ENCODE peak calls at places on chromosomes 7 and 10, in four cellular contexts. One of them, this sample, is unnamed.

GRCh38 chr7:25968205-25968993 is 183.6 kb upstream of the NFE2L3 start:
- DNase-seq in endothelial cell of umbilical vein: no peak
- DNase-seq in neural progenitor cell: no peak
- DNase-seq in mammary epithelial cell: no peak
- DNase-seq in this sample: no peak

GRCh38 chr7:87317691-87318245 is 27.7 kb upstream of the CROT start:
- DNase-seq in neural progenitor cell: no peak
- DNase-seq in endothelial cell of umbilical vein: no peak
- DNase-seq in mammary epithelial cell: peak; percentile 79
- DNase-seq in this sample: peak; percentile 21

GRCh38 chr10:3125527-3126170 is 46.9 kb downstream of the PITRM1 start:
- DNase-seq in endothelial cell of umbilical vein: no peak
- DNase-seq in mammary epithelial cell: no peak
- DNase-seq in neural progenitor cell: no peak
- DNase-seq in this sample: no peak

GRCh38 chr10:126199221-126199998 is 188.9 kb downstream of the ADAM12 start:
- DNase-seq in neural progenitor cell: no peak
- DNase-seq in endothelial cell of umbilical vein: no peak
- DNase-seq in mammary epithelial cell: no peak
- DNase-seq in this sample: no peak

GRCh38 chr7:139644191-139644590 is 120.7 kb downstream of the CLEC2L start:
- DNase-seq in mammary epithelial cell: no peak
- DNase-seq in neural progenitor cell: no peak
- DNase-seq in endothelial cell of umbilical vein: no peak
- DNase-seq in this sample: no peak

GRCh38 chr10:78829570-78829969 is 239.2 kb upstream of the ZMIZ1 start:
- DNase-seq in mammary epithelial cell: no peak
- DNase-seq in neural progenitor cell: no peak
- DNase-seq in endothelial cell of umbilical vein: no peak
- DNase-seq in this sample: no peak

GRCh38 chr10:88389456-88389855 is 193.7 kb downstream of the RNLS start:
- DNase-seq in endothelial cell of umbilical vein: peak; percentile 68
- DNase-seq in neural progenitor cell: peak; percentile 27
- DNase-seq in mammary epithelial cell: peak; percentile 30
- DNase-seq in this sample: no peak

GRCh38 chr7:49479936-49480544 is 293.4 kb upstream of the VWC2 start:
- DNase-seq in neural progenitor cell: no peak
- DNase-seq in mammary epithelial cell: no peak
- DNase-seq in endothelial cell of umbilical vein: no peak
- DNase-seq in this sample: no peak

GRCh38 chr10:78550716-78551115 is 517.1 kb downstream of the RPS24 start:
- DNase-seq in mammary epithelial cell: no peak
- DNase-seq in neural progenitor cell: no peak
- DNase-seq in endothelial cell of umbilical vein: no peak
- DNase-seq in this sample: no peak

GRCh38 chr7:152313879-152314604 is 121.8 kb downstream of the KMT2C start:
- DNase-seq in mammary epithelial cell: peak; percentile 81
- DNase-seq in neural progenitor cell: no peak
- DNase-seq in endothelial cell of umbilical vein: peak; percentile 96
- DNase-seq in this sample: peak; percentile 77

GRCh38 chr7:23449941-23450340 is 20.4 kb downstream of the IGF2BP3 start:
- DNase-seq in neural progenitor cell: no peak
- DNase-seq in mammary epithelial cell: no peak
- DNase-seq in endothelial cell of umbilical vein: no peak
- DNase-seq in this sample: no peak

GRCh38 chr10:36681751-36682633 is 443.4 kb upstream of the ANKRD30A start:
- DNase-seq in mammary epithelial cell: no peak
- DNase-seq in endothelial cell of umbilical vein: no peak
- DNase-seq in neural progenitor cell: no peak
- DNase-seq in this sample: no peak

GRCh38 chr10:48705407-48705938 is 20.8 kb downstream of the WDFY4 start:
- DNase-seq in neural progenitor cell: no peak
- DNase-seq in endothelial cell of umbilical vein: no peak
- DNase-seq in mammary epithelial cell: no peak
- DNase-seq in this sample: no peak

GRCh38 chr7:27185013-27185707 is at the start of gene HOXA11:
- DNase-seq in neural progenitor cell: no peak
- DNase-seq in mammary epithelial cell: no peak
- DNase-seq in endothelial cell of umbilical vein: peak; percentile 94
- DNase-seq in this sample: no peak

GRCh38 chr7:27182285-27182827 is 2.7 kb downstream of the HOXA11 start:
- DNase-seq in endothelial cell of umbilical vein: no peak
- DNase-seq in mammary epithelial cell: no peak
- DNase-seq in neural progenitor cell: no peak
- DNase-seq in this sample: no peak

GRCh38 chr7:27182861-27183681 is 2.0 kb downstream of the HOXA11 start:
- DNase-seq in neural progenitor cell: peak; percentile 79
- DNase-seq in mammary epithelial cell: no peak
- DNase-seq in endothelial cell of umbilical vein: peak; percentile 50
- DNase-seq in this sample: no peak

GRCh38 chr7:27184342-27185012 is 555 bp downstream of the HOXA11 start:
- DNase-seq in mammary epithelial cell: peak; percentile 21
- DNase-seq in neural progenitor cell: peak; percentile 48
- DNase-seq in endothelial cell of umbilical vein: peak; percentile 47
- DNase-seq in this sample: no peak

DNA sequence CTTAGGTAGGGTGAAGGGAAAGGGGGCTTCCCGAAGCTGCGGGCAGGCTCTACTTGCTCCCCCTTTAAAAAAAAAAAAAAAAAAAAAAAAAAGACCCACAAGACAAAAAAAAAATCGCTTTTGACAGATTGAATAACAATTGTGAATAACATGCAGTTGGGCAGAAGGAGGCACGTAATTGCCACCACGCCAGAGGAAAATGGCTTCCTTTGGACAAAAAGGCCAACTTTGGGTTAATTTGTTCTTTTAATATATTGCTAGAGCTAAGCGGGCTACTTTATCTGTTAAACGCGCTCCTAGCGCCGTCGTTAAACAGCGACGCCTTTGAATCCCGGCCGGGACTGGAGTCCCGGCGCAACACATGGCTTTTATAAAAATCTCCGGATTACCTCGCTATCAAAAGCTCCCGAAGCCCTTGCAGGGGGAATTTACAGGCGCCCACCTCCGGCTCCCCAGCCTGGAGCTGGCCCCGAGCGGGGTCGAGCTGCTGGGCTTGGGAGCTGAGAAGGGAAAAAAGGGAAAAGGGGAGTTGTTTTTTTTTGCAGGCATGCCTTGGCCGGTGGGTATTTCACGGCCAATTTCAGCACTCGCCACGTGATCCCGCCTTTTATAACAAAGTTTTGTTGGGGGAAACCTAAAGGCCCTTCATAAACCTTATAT is 1.2 kb downstream of the HOXA11 start:
- DNase-seq in mammary epithelial cell: no peak
- DNase-seq in neural progenitor cell: peak; percentile 57
- DNase-seq in endothelial cell of umbilical vein: peak; percentile 56
- DNase-seq in this sample: no peak
- TF ChIP-seq EZH2 in mammary epithelial cell: no peak
- TF ChIP-seq EZH2 in neural progenitor cell: peak; percentile 99
- TF ChIP-seq EZH2 in endothelial cell of umbilical vein: no peak
- TF ChIP-seq EZH2 in this sample: peak; percentile 62

GRCh38 chr7:136502162-136502561 is 366.3 kb upstream of the CHRM2 start:
- DNase-seq in mammary epithelial cell: no peak
- DNase-seq in neural progenitor cell: no peak
- DNase-seq in endothelial cell of umbilical vein: no peak
- DNase-seq in this sample: no peak

GRCh38 chr7:136496526-136496925 is 371.9 kb upstream of the CHRM2 start:
- DNase-seq in endothelial cell of umbilical vein: no peak
- DNase-seq in mammary epithelial cell: no peak
- DNase-seq in neural progenitor cell: peak; percentile 22
- DNase-seq in this sample: no peak

GRCh38 chr7:136501151-136501550 is 367.3 kb upstream of the CHRM2 start:
- DNase-seq in endothelial cell of umbilical vein: no peak
- DNase-seq in neural progenitor cell: no peak
- DNase-seq in mammary epithelial cell: no peak
- DNase-seq in this sample: no peak
- H3K4me2 ChIP-seq in endothelial cell of umbilical vein: no peak overlapping the region
- H3K4me2 ChIP-seq in neural progenitor cell: no peak overlapping the region
- H3K4me2 ChIP-seq in mammary epithelial cell: no peak overlapping the region
- H3K4me2 ChIP-seq in this sample: no peak overlapping the region

DNA sequence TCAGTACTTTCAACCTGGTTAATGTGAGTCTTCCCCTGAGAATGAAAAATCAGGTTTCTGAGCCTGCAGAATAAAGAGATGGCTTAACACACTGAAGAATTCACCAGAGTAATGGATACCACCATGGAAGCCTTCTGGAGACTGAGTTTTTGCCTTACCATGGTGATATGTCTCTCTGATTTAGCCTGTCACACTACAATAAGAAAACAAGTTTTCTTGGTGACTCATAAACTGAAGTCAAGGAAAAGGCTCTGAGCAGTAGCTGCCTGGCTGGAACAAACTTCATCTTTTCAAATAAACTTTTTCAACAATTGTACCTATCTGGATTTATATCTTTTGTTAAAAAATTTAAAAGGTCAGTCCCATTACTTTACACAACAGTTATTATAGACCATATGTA is 229.0 kb downstream of the PRPF18 start:
- DNase-seq in neural progenitor cell: no peak
- DNase-seq in mammary epithelial cell: peak; percentile 50
- DNase-seq in endothelial cell of umbilical vein: peak; percentile 77
- DNase-seq in this sample: no peak
- TF ChIP-seq EZH2 in neural progenitor cell: no peak
- TF ChIP-seq EZH2 in mammary epithelial cell: no peak
- TF ChIP-seq EZH2 in endothelial cell of umbilical vein: no peak
- TF ChIP-seq EZH2 in this sample: no peak

GRCh38 chr10:10871312-10871711 is 146.4 kb upstream of the CELF2 start:
- DNase-seq in mammary epithelial cell: no peak
- DNase-seq in endothelial cell of umbilical vein: no peak
- DNase-seq in neural progenitor cell: no peak
- DNase-seq in this sample: no peak
- H3K4me2 ChIP-seq in mammary epithelial cell: no peak overlapping the region
- H3K4me2 ChIP-seq in endothelial cell of umbilical vein: peak overlapping the region; percentile 63
- H3K4me2 ChIP-seq in neural progenitor cell: no peak overlapping the region
- H3K4me2 ChIP-seq in this sample: no peak overlapping the region

GRCh38 chr10:100481462-100482081 is 18.8 kb downstream of the WNT8B start:
- DNase-seq in endothelial cell of umbilical vein: peak; percentile 97
- DNase-seq in neural progenitor cell: peak; percentile 85
- DNase-seq in mammary epithelial cell: peak; percentile 82
- DNase-seq in this sample: peak; percentile 50

GRCh38 chr10:100482834-100483185 is 20.0 kb downstream of the WNT8B start:
- DNase-seq in endothelial cell of umbilical vein: no peak
- DNase-seq in mammary epithelial cell: no peak
- DNase-seq in neural progenitor cell: no peak
- DNase-seq in this sample: no peak

GRCh38 chr10:100483876-100484666 is 21.3 kb downstream of the WNT8B start:
- DNase-seq in mammary epithelial cell: no peak
- DNase-seq in endothelial cell of umbilical vein: no peak
- DNase-seq in neural progenitor cell: no peak
- DNase-seq in this sample: no peak

GRCh38 chr10:100480002-100480401 is 17.2 kb downstream of the WNT8B start:
- DNase-seq in endothelial cell of umbilical vein: no peak
- DNase-seq in neural progenitor cell: no peak
- DNase-seq in mammary epithelial cell: no peak
- DNase-seq in this sample: no peak

GRCh38 chr10:100482181-100482833 is 19.5 kb downstream of the WNT8B start:
- DNase-seq in neural progenitor cell: peak; percentile 89
- DNase-seq in endothelial cell of umbilical vein: peak; percentile 78
- DNase-seq in mammary epithelial cell: peak; percentile 54
- DNase-seq in this sample: no peak
- TF ChIP-seq EZH2 in neural progenitor cell: peak; percentile 52
- TF ChIP-seq EZH2 in endothelial cell of umbilical vein: no peak
- TF ChIP-seq EZH2 in mammary epithelial cell: no peak
- TF ChIP-seq EZH2 in this sample: no peak

This sample was measured in keratinocyte.